ENCODE peak calls at places on chromosomes 5 and 9, in six cellular contexts. E is GM23338, U is GM23248, Q is PC-3, O is PC-9, P is MM.1S. J is an unnamed sample.

GRCh38 chr5:43367909-43368648 is 44.1 kb downstream of the CCL28 start:
- DNase-seq in U (peak; percentile 47), Q (no peak), P (no peak), E (no peak), O (no peak), J (no peak)

GRCh38 chr9:33287087-33287490 is 3.2 kb upstream of the NFX1 start:
- DNase-seq in Q (peak; percentile 76), P (peak; percentile 83), U (peak; percentile 91), E (peak; percentile 85), O (peak; percentile 45), J (peak; percentile 65)

GRCh38 chr5:87061046-87061445 is 206.6 kb upstream of the RASA1 start:
- DNase-seq in U (peak; percentile 32), Q (no peak), O (no peak), P (no peak), E (no peak), J (no peak)

GRCh38 chr5:108266235-108266634 is 115.7 kb downstream of the FBXL17 start:
- DNase-seq in P (no peak), E (no peak), O (no peak), U (peak; percentile 13), Q (peak; percentile 47), J (no peak)

GRCh38 chr9:6667633-6668280 is 22.2 kb upstream of the GLDC start:
- DNase-seq in P (peak; percentile 49), E (peak; percentile 57), O (no peak), Q (peak; percentile 26), U (peak; percentile 41), J (peak; percentile 46)

GRCh38 chr5:1759378-1759970 is 40.2 kb downstream of the MRPL36 start:
- DNase-seq in U (no peak), Q (no peak), E (no peak), P (no peak), O (no peak), J (no peak)

GRCh38 chr9:2241875-2242741 is 227.0 kb downstream of the SMARCA2 start:
- DNase-seq in U (peak; percentile 90), O (peak; percentile 61), E (peak; percentile 96), P (peak; percentile 84), Q (peak; percentile 71), J (peak; percentile 94)

GRCh38 chr5:68456756-68457217 is 241.2 kb downstream of the PIK3R1 start:
- DNase-seq in P (no peak), U (peak; percentile 65), E (no peak), O (peak; percentile 95), Q (peak; percentile 71), J (no peak)

GRCh38 chr9:15915711-15916110 is 362.9 kb downstream of the CCDC171 start:
- DNase-seq in P (no peak), U (peak; percentile 29), Q (peak; percentile 2), E (no peak), O (no peak), J (peak; percentile 16)

GRCh38 chr5:172235132-172235780 is 41.3 kb downstream of the EFCAB9 start:
- DNase-seq in P (peak; percentile 9), O (no peak), E (no peak), Q (no peak), U (peak; percentile 13), J (no peak)

GRCh38 chr9:90099262-90099982 is 494.6 kb downstream of the GADD45G start:
- DNase-seq in Q (peak; percentile 23), O (no peak), U (peak; percentile 42), E (peak; percentile 45), P (peak; percentile 13), J (peak; percentile 24)

GRCh38 chr5:175215906-175216305 is 228.1 kb downstream of the DRD1 start:
- DNase-seq in O (no peak), Q (no peak), U (no peak), P (no peak), E (no peak), J (no peak)

GRCh38 chr9:99811598-99812383 is 9.9 kb upstream of the NR4A3 start:
- DNase-seq in U (no peak), E (no peak), Q (no peak), P (no peak), O (no peak), J (no peak)

GRCh38 chr5:171152382-171152781 is 156.7 kb upstream of the TLX3 start:
- DNase-seq in O (no peak), U (peak; percentile 37), Q (peak; percentile 76), E (no peak), P (no peak), J (peak; percentile 6)

GRCh38 chr5:151130922-151131891 is 26.4 kb downstream of the ANXA6 start:
- DNase-seq in E (no peak), O (peak; percentile 55), P (no peak), U (no peak), Q (peak; percentile 11), J (no peak)

GRCh38 chr5:168328804-168329203 is 37.4 kb downstream of the WWC1 start:
- DNase-seq in O (peak; percentile 65), E (peak; percentile 81), U (no peak), Q (peak; percentile 30), P (peak; percentile 96), J (peak; percentile 47)

GRCh38 chr5:61933787-61934626 is 372.0 kb upstream of the KIF2A start:
- DNase-seq in Q (peak; percentile 68), P (peak; percentile 56), E (peak; percentile 82), O (no peak), U (peak; percentile 59), J (peak; percentile 77)

GRCh38 chr5:43073597-43074546 is 33.8 kb upstream of the ANXA2R start:
- DNase-seq in O (no peak), Q (peak; percentile 79), U (peak; percentile 61), E (peak; percentile 81), P (peak; percentile 40), J (peak; percentile 46)

GRCh38 chr5:1052641-1053390 is 44.2 kb downstream of the NKD2 start:
- DNase-seq in O (no peak), E (peak; percentile 1), Q (no peak), P (no peak), U (no peak), J (no peak)

GRCh38 chr5:154712518-154713437 is 42.4 kb upstream of the LARP1 start:
- DNase-seq in Q (peak; percentile 13), O (peak; percentile 76), P (no peak), U (no peak), E (peak; percentile 98), J (no peak)

GRCh38 chr5:143554194-143554717 is 150.8 kb upstream of the NR3C1 start:
- DNase-seq in U (peak; percentile 98), Q (peak; percentile 88), E (no peak), O (peak; percentile 40), P (peak; percentile 20), J (no peak)

GRCh38 chr5:138873096-138873885 is 1.8 kb downstream of the LRRTM2 start:
- DNase-seq in E (no peak), U (no peak), Q (no peak), O (peak; percentile 19), P (no peak), J (no peak)

GRCh38 chr9:93036887-93037475 is 21.5 kb upstream of the SUSD3 start:
- DNase-seq in P (no peak), U (no peak), E (no peak), O (no peak), Q (no peak), J (peak; percentile 33)

GRCh38 chr5:66242050-66242449 is 98.0 kb downstream of the SREK1 start:
- DNase-seq in E (no peak), Q (peak; percentile 40), U (peak; percentile 22), P (no peak), O (peak; percentile 27), J (no peak)

GRCh38 chr5:107219993-107220392 is 450.7 kb downstream of the EFNA5 start:
- DNase-seq in O (no peak), Q (no peak), P (no peak), U (no peak), E (no peak), J (no peak)

GRCh38 chr5:37932450-37932849 is 92.6 kb upstream of the GDNF start:
- DNase-seq in E (no peak), U (no peak), O (no peak), P (no peak), Q (no peak), J (no peak)

GRCh38 chr5:88689662-88690351 is 193.2 kb downstream of the MEF2C start:
- DNase-seq in U (peak; percentile 44), O (no peak), P (no peak), Q (no peak), E (no peak), J (peak; percentile 48)

GRCh38 chr5:172497591-172498255 is 43.4 kb upstream of the SH3PXD2B start:
- DNase-seq in Q (no peak), U (no peak), O (no peak), E (no peak), P (no peak), J (no peak)

GRCh38 chr5:91155238-91155637 is 227.9 kb downstream of the ARRDC3 start:
- DNase-seq in Q (no peak), O (no peak), U (no peak), E (no peak), P (no peak), J (no peak)

GRCh38 chr5:9545959-9546851 is at the start of gene SEMA5A:
- DNase-seq in U (peak; percentile 86), P (peak; percentile 78), O (peak; percentile 69), Q (peak; percentile 69), E (peak; percentile 73), J (peak; percentile 90)

GRCh38 chr5:95283022-95283615 is 1.8 kb downstream of the MCTP1 start:
- DNase-seq in P (no peak), O (no peak), E (peak; percentile 62), Q (no peak), U (no peak), J (peak; percentile 23)
- TF ChIP-seq EZH2 in P (no peak), O (no peak), E (no peak), Q (no peak), U (no peak), J (peak; percentile 29)

GRCh38 chr9:98085058-98085457 is 28.5 kb downstream of the NANS start:
- DNase-seq in U (no peak), P (no peak), E (no peak), Q (no peak), O (no peak), J (no peak)
- H3K4me1 ChIP-seq in U (peaks cover 21% of the 10 kb centered on the region), P (no peaks in the 10 kb centered on the region), E (peaks cover 18% of the 10 kb centered on the region), Q (peaks cover 3% of the 10 kb centered on the region), O (peaks cover 21% of the 10 kb centered on the region), J (peaks cover 15% of the 10 kb centered on the region)

DNA sequence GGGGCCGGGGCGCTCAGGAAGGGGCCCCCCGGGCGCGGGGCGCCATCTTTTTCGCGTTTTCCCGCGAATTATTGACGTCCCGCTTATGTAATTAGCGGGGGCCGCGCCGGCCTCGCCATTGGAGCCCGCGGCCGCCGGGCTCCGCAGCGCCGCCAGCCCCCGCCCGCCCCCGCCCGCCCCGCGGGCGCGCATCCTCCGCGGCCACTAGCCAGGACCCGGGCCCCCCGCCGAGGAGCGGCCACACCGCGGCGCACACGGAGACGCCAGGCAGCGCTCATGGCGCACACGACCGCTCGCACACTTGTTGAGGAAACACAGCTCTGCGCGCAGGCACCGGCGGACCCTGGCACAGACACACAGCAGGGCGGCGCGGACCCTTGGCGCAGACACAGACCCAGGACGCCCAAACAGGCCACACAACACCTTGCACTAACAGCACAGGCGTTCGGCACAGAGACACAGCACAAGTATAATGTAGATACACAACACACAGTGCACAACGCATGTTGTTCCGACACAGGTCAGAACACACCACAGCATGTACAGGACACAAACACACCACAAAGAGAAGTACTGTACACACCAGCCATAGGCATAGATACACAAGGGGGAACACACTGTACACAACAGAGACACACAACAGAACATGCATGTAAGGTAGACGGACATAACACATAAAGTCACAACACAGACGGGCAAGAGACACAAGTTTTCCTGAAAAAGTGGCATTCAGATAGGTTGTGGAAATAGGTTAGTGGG is 467 bp upstream of the PHF19 start:
- DNase-seq in E (peak; percentile 73), U (peak; percentile 72), P (peak; percentile 83), O (peak; percentile 46), Q (peak; percentile 76), J (peak; percentile 83)
- H3F3A ChIP-seq in E (peaks cover 27% of the 10 kb centered on the region), U (no peaks in the 10 kb centered on the region), P (peaks cover 61% of the 10 kb centered on the region), O (peaks cover 38% of the 10 kb centered on the region), Q (no peaks in the 10 kb centered on the region), J (peaks cover 45% of the 10 kb centered on the region)

DNA sequence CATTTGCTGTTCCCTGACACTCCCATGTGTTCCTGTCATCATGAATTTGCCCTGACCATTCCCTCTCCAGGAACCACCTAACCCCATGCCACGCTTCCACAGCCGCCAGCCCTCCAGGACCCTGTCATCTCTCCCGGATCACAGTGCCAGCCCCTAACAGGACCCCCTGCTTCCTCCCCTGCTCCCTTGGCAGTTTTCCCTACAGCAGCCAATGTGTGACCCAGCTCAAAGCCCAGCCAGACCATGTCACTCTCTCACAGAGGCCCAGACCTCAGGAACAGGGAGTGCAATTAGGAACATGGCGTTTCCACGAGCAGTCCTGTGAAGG is 8.1 kb downstream of the FOXE1 start:
- DNase-seq in Q (no peak), E (no peak), O (no peak), P (no peak), U (no peak), J (no peak)
- TF ChIP-seq EZH2 in Q (no peak), E (no peak), O (no peak), P (no peak), U (no peak), J (no peak)

J was measured in neural progenitor cell.